ENCODE peak calls at places on chromosome 10, in eight cellular contexts. One of them, this sample, is unnamed.

GRCh38 chr10:87861566-87861952 is 1.8 kb downstream of the KLLN start:
- DNase-seq in Ammon's horn: peak
- DNase-seq in NCI-H1092 treated with DMSO at 0.1 percent for 48 hours: no peak
- DNase-seq in brain pericyte: no peak
- DNase-seq in stomach: peak
- DNase-seq in uterus: peak
- DNase-seq in stimulated activated CD4-positive, alpha-beta T cell treated with anti-CD3 and anti-CD28 coated beads, Interleukin-2, amount 100 ng/mL, for 24 hours: peak
- DNase-seq in upper lobe of left lung: peak
- DNase-seq in this sample: peak

GRCh38 chr10:1715821-1716220 is 21.5 kb downstream of the ADARB2 start:
- DNase-seq in upper lobe of left lung: no peak
- DNase-seq in stomach: peak
- DNase-seq in stimulated activated CD4-positive, alpha-beta T cell treated with anti-CD3 and anti-CD28 coated beads, Interleukin-2, amount 100 ng/mL, for 24 hours: peak
- DNase-seq in Ammon's horn: peak
- DNase-seq in NCI-H1092 treated with DMSO at 0.1 percent for 48 hours: no peak
- DNase-seq in uterus: no peak
- DNase-seq in brain pericyte: no peak
- DNase-seq in this sample: no peak

GRCh38 chr10:93075369-93076221 is 1.9 kb downstream of the CYP26A1 start:
- DNase-seq in uterus: no peak
- DNase-seq in stimulated activated CD4-positive, alpha-beta T cell treated with anti-CD3 and anti-CD28 coated beads, Interleukin-2, amount 100 ng/mL, for 24 hours: no peak
- DNase-seq in brain pericyte: no peak
- DNase-seq in Ammon's horn: no peak
- DNase-seq in upper lobe of left lung: no peak
- DNase-seq in NCI-H1092 treated with DMSO at 0.1 percent for 48 hours: no peak
- DNase-seq in stomach: no peak
- DNase-seq in this sample: no peak

GRCh38 chr10:130758529-130758928 is 553.0 kb downstream of the TCERG1L start:
- DNase-seq in uterus: no peak
- DNase-seq in brain pericyte: no peak
- DNase-seq in upper lobe of left lung: no peak
- DNase-seq in stimulated activated CD4-positive, alpha-beta T cell treated with anti-CD3 and anti-CD28 coated beads, Interleukin-2, amount 100 ng/mL, for 24 hours: no peak
- DNase-seq in NCI-H1092 treated with DMSO at 0.1 percent for 48 hours: no peak
- DNase-seq in stomach: no peak
- DNase-seq in Ammon's horn: no peak
- DNase-seq in this sample: no peak

GRCh38 chr10:127163632-127164031 is 32.8 kb downstream of the INSYN2A start:
- DNase-seq in stimulated activated CD4-positive, alpha-beta T cell treated with anti-CD3 and anti-CD28 coated beads, Interleukin-2, amount 100 ng/mL, for 24 hours: no peak
- DNase-seq in stomach: no peak
- DNase-seq in NCI-H1092 treated with DMSO at 0.1 percent for 48 hours: no peak
- DNase-seq in upper lobe of left lung: no peak
- DNase-seq in Ammon's horn: no peak
- DNase-seq in brain pericyte: no peak
- DNase-seq in uterus: no peak
- DNase-seq in this sample: no peak

GRCh38 chr10:1476106-1476803 is 261.1 kb downstream of the ADARB2 start:
- DNase-seq in Ammon's horn: no peak
- DNase-seq in stomach: no peak
- DNase-seq in upper lobe of left lung: no peak
- DNase-seq in stimulated activated CD4-positive, alpha-beta T cell treated with anti-CD3 and anti-CD28 coated beads, Interleukin-2, amount 100 ng/mL, for 24 hours: no peak
- DNase-seq in uterus: no peak
- DNase-seq in brain pericyte: no peak
- DNase-seq in NCI-H1092 treated with DMSO at 0.1 percent for 48 hours: peak
- DNase-seq in this sample: no peak

GRCh38 chr10:124279882-124280281 is 138.8 kb downstream of the OAT start:
- DNase-seq in uterus: no peak
- DNase-seq in stomach: no peak
- DNase-seq in NCI-H1092 treated with DMSO at 0.1 percent for 48 hours: no peak
- DNase-seq in brain pericyte: no peak
- DNase-seq in upper lobe of left lung: peak
- DNase-seq in Ammon's horn: no peak
- DNase-seq in stimulated activated CD4-positive, alpha-beta T cell treated with anti-CD3 and anti-CD28 coated beads, Interleukin-2, amount 100 ng/mL, for 24 hours: no peak
- DNase-seq in this sample: peak

GRCh38 chr10:70664702-70665195 is 7.6 kb upstream of the ADAMTS14 start:
- DNase-seq in brain pericyte: peak
- DNase-seq in stimulated activated CD4-positive, alpha-beta T cell treated with anti-CD3 and anti-CD28 coated beads, Interleukin-2, amount 100 ng/mL, for 24 hours: no peak
- DNase-seq in NCI-H1092 treated with DMSO at 0.1 percent for 48 hours: peak
- DNase-seq in stomach: no peak
- DNase-seq in uterus: no peak
- DNase-seq in Ammon's horn: peak
- DNase-seq in upper lobe of left lung: peak
- DNase-seq in this sample: no peak

GRCh38 chr10:411597-411996 is 276.3 kb downstream of the ZMYND11 start:
- DNase-seq in uterus: no peak
- DNase-seq in upper lobe of left lung: no peak
- DNase-seq in stimulated activated CD4-positive, alpha-beta T cell treated with anti-CD3 and anti-CD28 coated beads, Interleukin-2, amount 100 ng/mL, for 24 hours: no peak
- DNase-seq in stomach: no peak
- DNase-seq in brain pericyte: no peak
- DNase-seq in Ammon's horn: peak
- DNase-seq in NCI-H1092 treated with DMSO at 0.1 percent for 48 hours: no peak
- DNase-seq in this sample: no peak

GRCh38 chr10:43208147-43209063 is 58.5 kb downstream of the RASGEF1A start:
- DNase-seq in NCI-H1092 treated with DMSO at 0.1 percent for 48 hours: no peak
- DNase-seq in stomach: no peak
- DNase-seq in upper lobe of left lung: peak
- DNase-seq in stimulated activated CD4-positive, alpha-beta T cell treated with anti-CD3 and anti-CD28 coated beads, Interleukin-2, amount 100 ng/mL, for 24 hours: no peak
- DNase-seq in brain pericyte: no peak
- DNase-seq in Ammon's horn: no peak
- DNase-seq in uterus: peak
- DNase-seq in this sample: peak

GRCh38 chr10:100341953-100342626 is 4.9 kb upstream of the SCD start:
- DNase-seq in stomach: peak
- DNase-seq in NCI-H1092 treated with DMSO at 0.1 percent for 48 hours: peak
- DNase-seq in stimulated activated CD4-positive, alpha-beta T cell treated with anti-CD3 and anti-CD28 coated beads, Interleukin-2, amount 100 ng/mL, for 24 hours: peak
- DNase-seq in brain pericyte: peak
- DNase-seq in Ammon's horn: peak
- DNase-seq in uterus: peak
- DNase-seq in upper lobe of left lung: peak
- DNase-seq in this sample: peak

GRCh38 chr10:387949-388660 is 252.8 kb downstream of the ZMYND11 start:
- DNase-seq in NCI-H1092 treated with DMSO at 0.1 percent for 48 hours: no peak
- DNase-seq in Ammon's horn: peak
- DNase-seq in uterus: no peak
- DNase-seq in stimulated activated CD4-positive, alpha-beta T cell treated with anti-CD3 and anti-CD28 coated beads, Interleukin-2, amount 100 ng/mL, for 24 hours: no peak
- DNase-seq in upper lobe of left lung: no peak
- DNase-seq in brain pericyte: no peak
- DNase-seq in stomach: no peak
- DNase-seq in this sample: no peak

GRCh38 chr10:113132651-113133088 is 182.6 kb downstream of the TCF7L2 start:
- DNase-seq in stomach: no peak
- DNase-seq in uterus: no peak
- DNase-seq in brain pericyte: no peak
- DNase-seq in Ammon's horn: no peak
- DNase-seq in upper lobe of left lung: no peak
- DNase-seq in stimulated activated CD4-positive, alpha-beta T cell treated with anti-CD3 and anti-CD28 coated beads, Interleukin-2, amount 100 ng/mL, for 24 hours: no peak
- DNase-seq in NCI-H1092 treated with DMSO at 0.1 percent for 48 hours: no peak
- DNase-seq in this sample: no peak

GRCh38 chr10:49332768-49333167 is 33.8 kb downstream of the C10orf71 start:
- DNase-seq in stimulated activated CD4-positive, alpha-beta T cell treated with anti-CD3 and anti-CD28 coated beads, Interleukin-2, amount 100 ng/mL, for 24 hours: no peak
- DNase-seq in upper lobe of left lung: no peak
- DNase-seq in uterus: no peak
- DNase-seq in Ammon's horn: no peak
- DNase-seq in stomach: no peak
- DNase-seq in NCI-H1092 treated with DMSO at 0.1 percent for 48 hours: no peak
- DNase-seq in brain pericyte: no peak
- DNase-seq in this sample: no peak

GRCh38 chr10:21749788-21750187 is 215.8 kb downstream of the MLLT10 start:
- DNase-seq in upper lobe of left lung: no peak
- DNase-seq in NCI-H1092 treated with DMSO at 0.1 percent for 48 hours: no peak
- DNase-seq in uterus: no peak
- DNase-seq in Ammon's horn: no peak
- DNase-seq in stimulated activated CD4-positive, alpha-beta T cell treated with anti-CD3 and anti-CD28 coated beads, Interleukin-2, amount 100 ng/mL, for 24 hours: no peak
- DNase-seq in stomach: no peak
- DNase-seq in brain pericyte: no peak
- DNase-seq in this sample: no peak

GRCh38 chr10:76764177-76764576 is 873.4 kb downstream of the KCNMA1 start:
- DNase-seq in brain pericyte: no peak
- DNase-seq in stomach: no peak
- DNase-seq in stimulated activated CD4-positive, alpha-beta T cell treated with anti-CD3 and anti-CD28 coated beads, Interleukin-2, amount 100 ng/mL, for 24 hours: no peak
- DNase-seq in uterus: no peak
- DNase-seq in upper lobe of left lung: no peak
- DNase-seq in Ammon's horn: no peak
- DNase-seq in NCI-H1092 treated with DMSO at 0.1 percent for 48 hours: no peak
- DNase-seq in this sample: no peak

GRCh38 chr10:96275685-96276418 is 4.5 kb upstream of the BLNK start:
- DNase-seq in stomach: peak
- DNase-seq in NCI-H1092 treated with DMSO at 0.1 percent for 48 hours: no peak
- DNase-seq in Ammon's horn: peak
- DNase-seq in upper lobe of left lung: peak
- DNase-seq in stimulated activated CD4-positive, alpha-beta T cell treated with anti-CD3 and anti-CD28 coated beads, Interleukin-2, amount 100 ng/mL, for 24 hours: no peak
- DNase-seq in brain pericyte: no peak
- DNase-seq in uterus: no peak
- DNase-seq in this sample: peak

GRCh38 chr10:92773776-92774175 is 74.5 kb upstream of the EXOC6 start:
- DNase-seq in uterus: no peak
- DNase-seq in NCI-H1092 treated with DMSO at 0.1 percent for 48 hours: no peak
- DNase-seq in upper lobe of left lung: no peak
- DNase-seq in stimulated activated CD4-positive, alpha-beta T cell treated with anti-CD3 and anti-CD28 coated beads, Interleukin-2, amount 100 ng/mL, for 24 hours: no peak
- DNase-seq in stomach: no peak
- DNase-seq in Ammon's horn: no peak
- DNase-seq in brain pericyte: no peak
- DNase-seq in this sample: no peak

GRCh38 chr10:75019360-75019759 is 92.1 kb upstream of the SAMD8 start:
- DNase-seq in stomach: no peak
- DNase-seq in NCI-H1092 treated with DMSO at 0.1 percent for 48 hours: peak
- DNase-seq in uterus: no peak
- DNase-seq in upper lobe of left lung: no peak
- DNase-seq in brain pericyte: no peak
- DNase-seq in stimulated activated CD4-positive, alpha-beta T cell treated with anti-CD3 and anti-CD28 coated beads, Interleukin-2, amount 100 ng/mL, for 24 hours: no peak
- DNase-seq in Ammon's horn: peak
- DNase-seq in this sample: no peak

GRCh38 chr10:102261196-102261595 is 15.9 kb downstream of the GBF1 start:
- DNase-seq in brain pericyte: no peak
- DNase-seq in stimulated activated CD4-positive, alpha-beta T cell treated with anti-CD3 and anti-CD28 coated beads, Interleukin-2, amount 100 ng/mL, for 24 hours: no peak
- DNase-seq in uterus: no peak
- DNase-seq in upper lobe of left lung: no peak
- DNase-seq in NCI-H1092 treated with DMSO at 0.1 percent for 48 hours: no peak
- DNase-seq in Ammon's horn: no peak
- DNase-seq in stomach: no peak
- DNase-seq in this sample: no peak

GRCh38 chr10:80952436-80952835 is 414.7 kb downstream of the SH2D4B start:
- DNase-seq in brain pericyte: no peak
- DNase-seq in Ammon's horn: no peak
- DNase-seq in NCI-H1092 treated with DMSO at 0.1 percent for 48 hours: no peak
- DNase-seq in stimulated activated CD4-positive, alpha-beta T cell treated with anti-CD3 and anti-CD28 coated beads, Interleukin-2, amount 100 ng/mL, for 24 hours: no peak
- DNase-seq in uterus: no peak
- DNase-seq in upper lobe of left lung: no peak
- DNase-seq in stomach: no peak
- DNase-seq in this sample: no peak

GRCh38 chr10:8778713-8779112 is 724.2 kb downstream of the GATA3 start:
- DNase-seq in NCI-H1092 treated with DMSO at 0.1 percent for 48 hours: no peak
- DNase-seq in stomach: peak
- DNase-seq in brain pericyte: no peak
- DNase-seq in stimulated activated CD4-positive, alpha-beta T cell treated with anti-CD3 and anti-CD28 coated beads, Interleukin-2, amount 100 ng/mL, for 24 hours: peak
- DNase-seq in upper lobe of left lung: no peak
- DNase-seq in Ammon's horn: no peak
- DNase-seq in uterus: no peak
- DNase-seq in this sample: no peak

GRCh38 chr10:123597676-123598075 is 68.5 kb upstream of the GPR26 start:
- DNase-seq in stomach: no peak
- DNase-seq in uterus: no peak
- DNase-seq in NCI-H1092 treated with DMSO at 0.1 percent for 48 hours: no peak
- DNase-seq in brain pericyte: no peak
- DNase-seq in Ammon's horn: no peak
- DNase-seq in upper lobe of left lung: no peak
- DNase-seq in stimulated activated CD4-positive, alpha-beta T cell treated with anti-CD3 and anti-CD28 coated beads, Interleukin-2, amount 100 ng/mL, for 24 hours: no peak
- DNase-seq in this sample: no peak

GRCh38 chr10:45454262-45454661 is 80.2 kb downstream of the ALOX5 start:
- DNase-seq in Ammon's horn: no peak
- DNase-seq in upper lobe of left lung: no peak
- DNase-seq in NCI-H1092 treated with DMSO at 0.1 percent for 48 hours: no peak
- DNase-seq in uterus: no peak
- DNase-seq in brain pericyte: no peak
- DNase-seq in stomach: no peak
- DNase-seq in stimulated activated CD4-positive, alpha-beta T cell treated with anti-CD3 and anti-CD28 coated beads, Interleukin-2, amount 100 ng/mL, for 24 hours: no peak
- DNase-seq in this sample: no peak

GRCh38 chr10:116909307-116909706 is 60.0 kb downstream of the ENO4 start:
- DNase-seq in stomach: no peak
- DNase-seq in upper lobe of left lung: no peak
- DNase-seq in brain pericyte: no peak
- DNase-seq in NCI-H1092 treated with DMSO at 0.1 percent for 48 hours: no peak
- DNase-seq in uterus: no peak
- DNase-seq in stimulated activated CD4-positive, alpha-beta T cell treated with anti-CD3 and anti-CD28 coated beads, Interleukin-2, amount 100 ng/mL, for 24 hours: no peak
- DNase-seq in Ammon's horn: no peak
- DNase-seq in this sample: no peak

GRCh38 chr10:110400173-110400947 is 95.6 kb upstream of the SMNDC1 start:
- DNase-seq in Ammon's horn: no peak
- DNase-seq in brain pericyte: no peak
- DNase-seq in stimulated activated CD4-positive, alpha-beta T cell treated with anti-CD3 and anti-CD28 coated beads, Interleukin-2, amount 100 ng/mL, for 24 hours: no peak
- DNase-seq in stomach: no peak
- DNase-seq in upper lobe of left lung: no peak
- DNase-seq in NCI-H1092 treated with DMSO at 0.1 percent for 48 hours: no peak
- DNase-seq in uterus: no peak
- DNase-seq in this sample: no peak

GRCh38 chr10:24206926-24207701 is 1.8 kb upstream of the KIAA1217 start:
- DNase-seq in upper lobe of left lung: no peak
- DNase-seq in uterus: no peak
- DNase-seq in NCI-H1092 treated with DMSO at 0.1 percent for 48 hours: no peak
- DNase-seq in stomach: no peak
- DNase-seq in Ammon's horn: no peak
- DNase-seq in brain pericyte: no peak
- DNase-seq in stimulated activated CD4-positive, alpha-beta T cell treated with anti-CD3 and anti-CD28 coated beads, Interleukin-2, amount 100 ng/mL, for 24 hours: no peak
- DNase-seq in this sample: no peak

GRCh38 chr10:13347235-13348156 is 597 bp downstream of the SEPHS1 start:
- DNase-seq in Ammon's horn: peak
- DNase-seq in NCI-H1092 treated with DMSO at 0.1 percent for 48 hours: peak
- DNase-seq in stimulated activated CD4-positive, alpha-beta T cell treated with anti-CD3 and anti-CD28 coated beads, Interleukin-2, amount 100 ng/mL, for 24 hours: peak
- DNase-seq in brain pericyte: no peak
- DNase-seq in upper lobe of left lung: peak
- DNase-seq in stomach: peak
- DNase-seq in uterus: peak
- DNase-seq in this sample: peak

GRCh38 chr10:5428133-5428532 is 15.8 kb downstream of the NET1 start:
- DNase-seq in stomach: no peak
- DNase-seq in stimulated activated CD4-positive, alpha-beta T cell treated with anti-CD3 and anti-CD28 coated beads, Interleukin-2, amount 100 ng/mL, for 24 hours: no peak
- DNase-seq in uterus: no peak
- DNase-seq in upper lobe of left lung: no peak
- DNase-seq in Ammon's horn: no peak
- DNase-seq in brain pericyte: no peak
- DNase-seq in NCI-H1092 treated with DMSO at 0.1 percent for 48 hours: no peak
- DNase-seq in this sample: no peak

This sample was measured in left ventricle myocardium superior.